ENCODE peak calls at places on chromosome 20, in nine cellular contexts. One of them, this sample, is unnamed.

GRCh38 chr20:7346562-7346961 is 579.1 kb downstream of the BMP2 start:
- DNase-seq in A172: no peak
- DNase-seq in stromal cell of bone marrow: no peak
- DNase-seq in H9: no peak
- DNase-seq in activated CD8-positive, alpha-beta memory T cell treated with anti-CD3 and anti-CD28 coated beads, Interleukin-2, amount 50 U/mL, for 4 hours: no peak
- DNase-seq in A549: no peak
- DNase-seq in activated CD4-positive, alpha-beta T cell treated with anti-CD3 and anti-CD28 coated beads for 36 hours: no peak
- DNase-seq in NT2/D1: no peak
- DNase-seq in SW480: no peak
- DNase-seq in this sample: no peak

GRCh38 chr20:24579016-24579415 is 109.6 kb downstream of the SYNDIG1 start:
- DNase-seq in activated CD8-positive, alpha-beta memory T cell treated with anti-CD3 and anti-CD28 coated beads, Interleukin-2, amount 50 U/mL, for 4 hours: no peak
- DNase-seq in activated CD4-positive, alpha-beta T cell treated with anti-CD3 and anti-CD28 coated beads for 36 hours: no peak
- DNase-seq in NT2/D1: no peak
- DNase-seq in H9: no peak
- DNase-seq in SW480: no peak
- DNase-seq in A549: no peak
- DNase-seq in stromal cell of bone marrow: no peak
- DNase-seq in A172: no peak
- DNase-seq in this sample: no peak

GRCh38 chr20:43974665-43975064 is 60.0 kb downstream of the TOX2 start:
- DNase-seq in A172: no peak
- DNase-seq in SW480: no peak
- DNase-seq in A549: no peak
- DNase-seq in activated CD4-positive, alpha-beta T cell treated with anti-CD3 and anti-CD28 coated beads for 36 hours: no peak
- DNase-seq in activated CD8-positive, alpha-beta memory T cell treated with anti-CD3 and anti-CD28 coated beads, Interleukin-2, amount 50 U/mL, for 4 hours: no peak
- DNase-seq in stromal cell of bone marrow: no peak
- DNase-seq in NT2/D1: no peak
- DNase-seq in H9: no peak
- DNase-seq in this sample: no peak

GRCh38 chr20:25858495-25859425 is 162.1 kb upstream of the ZNF337 start:
- DNase-seq in H9: no peak
- DNase-seq in activated CD4-positive, alpha-beta T cell treated with anti-CD3 and anti-CD28 coated beads for 36 hours: peak
- DNase-seq in SW480: no peak
- DNase-seq in A172: no peak
- DNase-seq in NT2/D1: no peak
- DNase-seq in stromal cell of bone marrow: no peak
- DNase-seq in A549: no peak
- DNase-seq in activated CD8-positive, alpha-beta memory T cell treated with anti-CD3 and anti-CD28 coated beads, Interleukin-2, amount 50 U/mL, for 4 hours: no peak
- DNase-seq in this sample: no peak

GRCh38 chr20:58228484-58229197 is at the start of gene ANKRD60:
- DNase-seq in activated CD8-positive, alpha-beta memory T cell treated with anti-CD3 and anti-CD28 coated beads, Interleukin-2, amount 50 U/mL, for 4 hours: peak
- DNase-seq in A172: no peak
- DNase-seq in activated CD4-positive, alpha-beta T cell treated with anti-CD3 and anti-CD28 coated beads for 36 hours: peak
- DNase-seq in H9: peak
- DNase-seq in stromal cell of bone marrow: no peak
- DNase-seq in A549: no peak
- DNase-seq in SW480: no peak
- DNase-seq in NT2/D1: no peak
- DNase-seq in this sample: no peak

GRCh38 chr20:2742934-2743559 is 50.5 kb downstream of the EBF4 start:
- DNase-seq in A172: peak
- DNase-seq in NT2/D1: peak
- DNase-seq in stromal cell of bone marrow: no peak
- DNase-seq in H9: peak
- DNase-seq in activated CD8-positive, alpha-beta memory T cell treated with anti-CD3 and anti-CD28 coated beads, Interleukin-2, amount 50 U/mL, for 4 hours: peak
- DNase-seq in A549: peak
- DNase-seq in SW480: peak
- DNase-seq in activated CD4-positive, alpha-beta T cell treated with anti-CD3 and anti-CD28 coated beads for 36 hours: peak
- DNase-seq in this sample: no peak

GRCh38 chr20:36506253-36506652 is 35.1 kb upstream of the MYL9 start:
- DNase-seq in stromal cell of bone marrow: no peak
- DNase-seq in NT2/D1: no peak
- DNase-seq in A172: no peak
- DNase-seq in activated CD8-positive, alpha-beta memory T cell treated with anti-CD3 and anti-CD28 coated beads, Interleukin-2, amount 50 U/mL, for 4 hours: no peak
- DNase-seq in activated CD4-positive, alpha-beta T cell treated with anti-CD3 and anti-CD28 coated beads for 36 hours: no peak
- DNase-seq in H9: no peak
- DNase-seq in SW480: peak
- DNase-seq in A549: peak
- DNase-seq in this sample: no peak

GRCh38 chr20:40287683-40288082 is 401.4 kb downstream of the MAFB start:
- DNase-seq in H9: no peak
- DNase-seq in NT2/D1: no peak
- DNase-seq in A172: no peak
- DNase-seq in SW480: no peak
- DNase-seq in A549: no peak
- DNase-seq in stromal cell of bone marrow: no peak
- DNase-seq in activated CD8-positive, alpha-beta memory T cell treated with anti-CD3 and anti-CD28 coated beads, Interleukin-2, amount 50 U/mL, for 4 hours: no peak
- DNase-seq in activated CD4-positive, alpha-beta T cell treated with anti-CD3 and anti-CD28 coated beads for 36 hours: no peak
- DNase-seq in this sample: no peak

GRCh38 chr20:32603046-32603726 is 18.1 kb upstream of the NOL4L start:
- DNase-seq in A549: no peak
- DNase-seq in stromal cell of bone marrow: no peak
- DNase-seq in activated CD8-positive, alpha-beta memory T cell treated with anti-CD3 and anti-CD28 coated beads, Interleukin-2, amount 50 U/mL, for 4 hours: no peak
- DNase-seq in H9: no peak
- DNase-seq in activated CD4-positive, alpha-beta T cell treated with anti-CD3 and anti-CD28 coated beads for 36 hours: no peak
- DNase-seq in A172: no peak
- DNase-seq in SW480: no peak
- DNase-seq in NT2/D1: no peak
- DNase-seq in this sample: no peak

GRCh38 chr20:43514062-43514971 is 6.8 kb downstream of the L3MBTL1 start:
- DNase-seq in stromal cell of bone marrow: peak
- DNase-seq in SW480: peak
- DNase-seq in H9: peak
- DNase-seq in A172: peak
- DNase-seq in NT2/D1: peak
- DNase-seq in activated CD8-positive, alpha-beta memory T cell treated with anti-CD3 and anti-CD28 coated beads, Interleukin-2, amount 50 U/mL, for 4 hours: peak
- DNase-seq in A549: no peak
- DNase-seq in activated CD4-positive, alpha-beta T cell treated with anti-CD3 and anti-CD28 coated beads for 36 hours: peak
- DNase-seq in this sample: peak

GRCh38 chr20:63848003-63848911 is 13.0 kb upstream of the ABHD16B start:
- DNase-seq in H9: peak
- DNase-seq in A172: no peak
- DNase-seq in activated CD8-positive, alpha-beta memory T cell treated with anti-CD3 and anti-CD28 coated beads, Interleukin-2, amount 50 U/mL, for 4 hours: no peak
- DNase-seq in SW480: no peak
- DNase-seq in activated CD4-positive, alpha-beta T cell treated with anti-CD3 and anti-CD28 coated beads for 36 hours: no peak
- DNase-seq in A549: no peak
- DNase-seq in stromal cell of bone marrow: no peak
- DNase-seq in NT2/D1: no peak
- DNase-seq in this sample: no peak

GRCh38 chr20:5150226-5151076 is 23.6 kb downstream of the CDS2 start:
- DNase-seq in activated CD8-positive, alpha-beta memory T cell treated with anti-CD3 and anti-CD28 coated beads, Interleukin-2, amount 50 U/mL, for 4 hours: no peak
- DNase-seq in A549: no peak
- DNase-seq in activated CD4-positive, alpha-beta T cell treated with anti-CD3 and anti-CD28 coated beads for 36 hours: no peak
- DNase-seq in H9: no peak
- DNase-seq in A172: peak
- DNase-seq in NT2/D1: no peak
- DNase-seq in SW480: no peak
- DNase-seq in stromal cell of bone marrow: no peak
- DNase-seq in this sample: no peak